ENCODE peak calls at places on chromosome 10, in nine cellular contexts. O is HEK293T; F is T follicular helper cell; M is stimulated activated CD4-positive, alpha-beta T cell treated with anti-CD3 and anti-CD28 coated beads, Interleukin-1b, Interleukin-23, amount 100 ng/mL, for 24 hours; L is NCI-H1105 treated with DMSO at 0.1 percent for 48 hours; J is EH; A is occipital lobe; B is T-helper 17 cell; G is HT1080. S is an unnamed sample.

GRCh38 chr10:5814110-5815107 is 1.2 kb upstream of the GDI2 start:
- DNase-seq in O (no peak), F (no peak), M (no peak), L (peak), J (peak), A (no peak), B (no peak), G (no peak), S (no peak)

GRCh38 chr10:14688606-14689005 is 86.1 kb downstream of the FAM107B start:
- DNase-seq in O (no peak), F (no peak), M (no peak), L (no peak), J (peak), A (no peak), B (no peak), G (no peak), S (no peak)

GRCh38 chr10:128704716-128705115 is 578.5 kb upstream of the MKI67 start:
- DNase-seq in O (no peak), F (no peak), M (no peak), L (no peak), J (no peak), A (no peak), B (no peak), G (no peak), S (no peak)

GRCh38 chr10:51602326-51602725 is 97.1 kb downstream of the CSTF2T start:
- DNase-seq in O (no peak), F (no peak), M (no peak), L (no peak), J (peak), A (no peak), B (no peak), G (no peak), S (no peak)

GRCh38 chr10:132021046-132021445 is 39.3 kb upstream of the BNIP3 start:
- DNase-seq in O (no peak), F (no peak), M (no peak), L (no peak), J (no peak), A (no peak), B (no peak), G (no peak), S (no peak)

GRCh38 chr10:34698979-34699378 is 116.1 kb downstream of the PARD3 start:
- DNase-seq in O (no peak), F (no peak), M (no peak), L (no peak), J (peak), A (no peak), B (no peak), G (peak), S (no peak)

GRCh38 chr10:116721991-116722392 is 20.4 kb downstream of the HSPA12A start:
- DNase-seq in O (no peak), F (no peak), M (no peak), L (no peak), J (peak), A (no peak), B (no peak), G (no peak), S (no peak)

GRCh38 chr10:43409385-43410109 is 561 bp upstream of the HNRNPF start:
- DNase-seq in O (no peak), F (peak), M (peak), L (no peak), J (peak), A (no peak), B (peak), G (no peak), S (peak)

GRCh38 chr10:34194259-34194658 is 620.8 kb downstream of the PARD3 start:
- DNase-seq in O (no peak), F (no peak), M (no peak), L (no peak), J (peak), A (no peak), B (no peak), G (no peak), S (no peak)

GRCh38 chr10:11379771-11380170 is 231.7 kb downstream of the USP6NL start:
- DNase-seq in O (no peak), F (no peak), M (no peak), L (peak), J (no peak), A (no peak), B (no peak), G (no peak), S (no peak)

GRCh38 chr10:11444531-11445228 is 166.8 kb downstream of the USP6NL start:
- DNase-seq in O (no peak), F (no peak), M (no peak), L (no peak), J (no peak), A (no peak), B (no peak), G (no peak), S (no peak)

GRCh38 chr10:31134303-31134928 is 102.8 kb upstream of the ZNF438 start:
- DNase-seq in O (no peak), F (no peak), M (no peak), L (peak), J (peak), A (peak), B (no peak), G (peak), S (no peak)

GRCh38 chr10:48501806-48502771 is 102.8 kb downstream of the ARHGAP22 start:
- DNase-seq in O (no peak), F (no peak), M (no peak), L (no peak), J (peak), A (no peak), B (no peak), G (no peak), S (no peak)

GRCh38 chr10:62804384-62805138 is at the start of gene ADO:
- DNase-seq in O (peak), F (peak), M (no peak), L (peak), J (peak), A (peak), B (peak), G (peak), S (peak)

GRCh38 chr10:115980470-115980869 is 292.5 kb downstream of the GFRA1 start:
- DNase-seq in O (no peak), F (no peak), M (no peak), L (no peak), J (peak), A (no peak), B (no peak), G (no peak), S (no peak)

GRCh38 chr10:52566471-52567246 is 205.9 kb downstream of the MBL2 start:
- DNase-seq in O (peak), F (no peak), M (no peak), L (no peak), J (peak), A (no peak), B (no peak), G (peak), S (no peak)

GRCh38 chr10:33154590-33154989 is 179.9 kb downstream of the NRP1 start:
- DNase-seq in O (no peak), F (no peak), M (no peak), L (no peak), J (no peak), A (no peak), B (no peak), G (no peak), S (no peak)

GRCh38 chr10:59276928-59277327 is 85.4 kb downstream of the FAM13C start:
- DNase-seq in O (no peak), F (no peak), M (no peak), L (peak), J (no peak), A (no peak), B (no peak), G (no peak), S (no peak)

GRCh38 chr10:6200588-6201510 is 1.9 kb upstream of the PFKFB3 start:
- DNase-seq in O (peak), F (no peak), M (peak), L (no peak), J (peak), A (peak), B (no peak), G (no peak), S (no peak)

GRCh38 chr10:78063236-78063635 is 29.6 kb downstream of the RPS24 start:
- DNase-seq in O (no peak), F (no peak), M (no peak), L (no peak), J (no peak), A (no peak), B (no peak), G (no peak), S (no peak)

GRCh38 chr10:7671121-7671520 is 4.4 kb upstream of the ITIH5 start:
- DNase-seq in O (no peak), F (no peak), M (no peak), L (no peak), J (no peak), A (no peak), B (no peak), G (no peak), S (no peak)

GRCh38 chr10:43128958-43129706 is 9.1 kb upstream of the CSGALNACT2 start:
- DNase-seq in O (no peak), F (no peak), M (no peak), L (no peak), J (peak), A (no peak), B (no peak), G (peak), S (no peak)

GRCh38 chr10:96271017-96271815 is at the start of gene BLNK:
- DNase-seq in O (peak), F (no peak), M (no peak), L (peak), J (peak), A (no peak), B (no peak), G (no peak), S (no peak)

GRCh38 chr10:120841522-120842189 is 9.5 kb upstream of the WDR11 start:
- DNase-seq in O (no peak), F (no peak), M (no peak), L (no peak), J (peak), A (no peak), B (no peak), G (peak), S (no peak)

GRCh38 chr10:75565286-75566251 is 134.1 kb downstream of the LRMDA start:
- DNase-seq in O (no peak), F (no peak), M (no peak), L (no peak), J (no peak), A (no peak), B (no peak), G (no peak), S (no peak)

GRCh38 chr10:76892766-76893479 is 744.7 kb downstream of the KCNMA1 start:
- DNase-seq in O (no peak), F (no peak), M (no peak), L (no peak), J (peak), A (no peak), B (no peak), G (no peak), S (no peak)

GRCh38 chr10:80196270-80196949 is 8.9 kb downstream of the ANXA11 start:
- DNase-seq in O (no peak), F (peak), M (no peak), L (no peak), J (peak), A (no peak), B (no peak), G (peak), S (peak)

GRCh38 chr10:31319602-31320178 is 674 bp downstream of the ZEB1 start:
- DNase-seq in O (no peak), F (peak), M (no peak), L (no peak), J (no peak), A (peak), B (no peak), G (no peak), S (no peak)

GRCh38 chr10:23525406-23525805 is 86.5 kb downstream of the OTUD1 start:
- DNase-seq in O (no peak), F (no peak), M (no peak), L (peak), J (peak), A (no peak), B (no peak), G (no peak), S (no peak)

GRCh38 chr10:93458821-93459257 is 23.3 kb downstream of the MYOF start:
- DNase-seq in O (no peak), F (no peak), M (no peak), L (no peak), J (peak), A (no peak), B (no peak), G (peak), S (no peak)

GRCh38 chr10:44510716-44511115 is 125.8 kb upstream of the CXCL12 start:
- DNase-seq in O (no peak), F (no peak), M (no peak), L (no peak), J (peak), A (no peak), B (no peak), G (no peak), S (no peak)

GRCh38 chr10:84406592-84406991 is 78.2 kb downstream of the CCSER2 start:
- DNase-seq in O (no peak), F (no peak), M (no peak), L (no peak), J (no peak), A (no peak), B (no peak), G (no peak), S (no peak)

GRCh38 chr10:369441-370221 is 234.4 kb downstream of the ZMYND11 start:
- DNase-seq in O (no peak), F (no peak), M (no peak), L (no peak), J (peak), A (peak), B (no peak), G (no peak), S (no peak)

GRCh38 chr10:115856580-115856979 is 416.4 kb downstream of the GFRA1 start:
- DNase-seq in O (no peak), F (no peak), M (no peak), L (no peak), J (no peak), A (no peak), B (no peak), G (no peak), S (no peak)

GRCh38 chr10:114629083-114629823 is 28.8 kb downstream of the ABLIM1 start:
- DNase-seq in O (no peak), F (no peak), M (no peak), L (no peak), J (no peak), A (no peak), B (no peak), G (no peak), S (no peak)

GRCh38 chr10:59626523-59626869 is 83.2 kb downstream of the SLC16A9 start:
- DNase-seq in O (no peak), F (no peak), M (no peak), L (no peak), J (no peak), A (no peak), B (no peak), G (no peak), S (no peak)

S was measured in stimulated activated CD8-positive, alpha-beta memory T cell treated with anti-CD3 and anti-CD28 coated beads, Interleukin-4, amount 100 ng/mL, for 24 hours.